ENCODE peak calls at places on chromosomes 12 and 14, in nine cellular contexts. O, L, J, R, P, D, B, M and K are unnamed samples.

GRCh38 chr12:92065018-92065499 is 80.6 kb downstream of the BTG1 start:
- DNase-seq in O (no peak), L (no peak), J (no peak), R (no peak), P (no peak), D (peak; percentile 54), B (peak; percentile 33), M (no peak), K (peak; percentile 47)

GRCh38 chr12:53454710-53455109 is 2.8 kb downstream of the PCBP2 start:
- DNase-seq in O (no peak), L (no peak), J (no peak), R (no peak), P (no peak), D (no peak), B (no peak), M (no peak), K (no peak)

GRCh38 chr12:106780010-106780625 is 5.6 kb downstream of the RIC8B start:
- DNase-seq in O (no peak), L (peak; percentile 5), J (no peak), R (no peak), P (no peak), D (no peak), B (no peak), M (no peak), K (no peak)

GRCh38 chr12:108839011-108839889 is 18.1 kb downstream of the SSH1 start:
- DNase-seq in O (peak; percentile 73), L (no peak), J (no peak), R (peak; percentile 66), P (no peak), D (no peak), B (no peak), M (peak; percentile 60), K (no peak)

GRCh38 chr12:124786065-124786964 is 77.3 kb downstream of the SCARB1 start:
- DNase-seq in O (peak; percentile 95), L (no peak), J (no peak), R (peak; percentile 75), P (peak; percentile 76), D (peak; percentile 49), B (peak; percentile 93), M (peak; percentile 88), K (no peak)

GRCh38 chr14:88301381-88301780 is 21.7 kb downstream of the KCNK10 start:
- DNase-seq in O (no peak), L (no peak), J (no peak), R (no peak), P (no peak), D (no peak), B (no peak), M (no peak), K (no peak)

GRCh38 chr12:124500232-124501079 is 67.0 kb downstream of the NCOR2 start:
- DNase-seq in O (peak; percentile 69), L (peak; percentile 76), J (no peak), R (no peak), P (no peak), D (no peak), B (no peak), M (no peak), K (no peak)

GRCh38 chr14:99175331-99176155 is 96.5 kb downstream of the BCL11B start:
- DNase-seq in O (no peak), L (no peak), J (no peak), R (no peak), P (no peak), D (no peak), B (no peak), M (no peak), K (no peak)

GRCh38 chr12:57452181-57452936 is 2.7 kb upstream of the INHBE start:
- DNase-seq in O (peak; percentile 86), L (no peak), J (no peak), R (no peak), P (peak; percentile 84), D (no peak), B (no peak), M (no peak), K (no peak)

GRCh38 chr14:55303646-55304277 is 32.5 kb downstream of the FBXO34 start:
- DNase-seq in O (peak; percentile 23), L (no peak), J (no peak), R (no peak), P (no peak), D (no peak), B (no peak), M (no peak), K (no peak)

GRCh38 chr14:55302367-55302766 is 31.1 kb downstream of the FBXO34 start:
- DNase-seq in O (no peak), L (no peak), J (no peak), R (no peak), P (no peak), D (no peak), B (no peak), M (no peak), K (no peak)

GRCh38 chr14:55301722-55302121 is 30.5 kb downstream of the FBXO34 start:
- DNase-seq in O (peak; percentile 38), L (peak; percentile 19), J (no peak), R (no peak), P (no peak), D (no peak), B (no peak), M (no peak), K (no peak)

GRCh38 chr14:55306938-55307589 is 35.8 kb downstream of the FBXO34 start:
- DNase-seq in O (no peak), L (no peak), J (no peak), R (no peak), P (no peak), D (no peak), B (no peak), M (no peak), K (no peak)

DNA sequence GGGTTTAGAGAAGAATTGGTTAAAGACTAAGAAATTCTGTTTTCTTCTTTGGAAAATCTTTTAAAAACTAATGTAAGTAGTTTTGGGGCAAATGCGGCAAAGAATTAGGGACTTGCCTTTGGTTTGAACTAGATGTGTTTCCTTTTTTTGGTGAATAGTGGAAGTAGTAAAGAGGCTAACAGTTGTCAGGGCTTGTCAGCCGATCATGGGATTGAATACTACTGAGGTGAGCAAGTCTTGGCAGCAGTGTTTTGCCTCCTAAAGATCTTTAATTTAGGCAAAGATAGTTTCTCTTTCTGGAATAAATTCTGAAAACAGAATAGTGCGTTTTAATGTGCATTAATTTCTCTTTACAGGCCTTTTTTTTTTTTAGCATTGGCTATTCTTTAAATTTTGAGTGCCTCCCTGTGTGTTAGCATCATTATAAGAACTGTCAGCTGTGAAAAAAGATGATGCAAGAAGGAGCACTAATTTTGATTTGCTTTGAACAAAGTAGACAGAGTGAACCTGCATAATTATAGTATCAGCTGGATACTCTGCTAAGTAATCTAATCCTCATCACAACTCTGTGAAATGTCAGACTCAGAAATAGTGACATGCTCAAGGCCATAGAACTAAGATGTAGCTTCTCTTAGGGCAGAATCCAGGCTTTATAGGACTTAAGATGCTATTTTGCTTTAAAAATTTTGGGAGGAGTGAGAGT is 31.7 kb downstream of the FBXO34 start:
- DNase-seq in O (no peak), L (no peak), J (no peak), R (no peak), P (no peak), D (no peak), B (no peak), M (no peak), K (no peak)
- TF ChIP-seq CTCF in O (no peak), L (no peak), J (no peak), R (no peak), P (no peak), D (no peak), B (no peak), M (no peak), K (no peak)

GRCh38 chr12:62533755-62534107 is 67.1 kb downstream of the MON2 start:
- DNase-seq in O (no peak), L (no peak), J (no peak), R (no peak), P (no peak), D (no peak), B (no peak), M (no peak), K (peak; percentile 29)
- H3K27ac ChIP-seq in O (no peak overlapping the region), L (no peak overlapping the region), J (no peak overlapping the region), R (no peak overlapping the region), P (no peak overlapping the region), D (no peak overlapping the region), B (no peak overlapping the region), M (peak overlapping the region; percentile 27), K (no peak overlapping the region)

DNA sequence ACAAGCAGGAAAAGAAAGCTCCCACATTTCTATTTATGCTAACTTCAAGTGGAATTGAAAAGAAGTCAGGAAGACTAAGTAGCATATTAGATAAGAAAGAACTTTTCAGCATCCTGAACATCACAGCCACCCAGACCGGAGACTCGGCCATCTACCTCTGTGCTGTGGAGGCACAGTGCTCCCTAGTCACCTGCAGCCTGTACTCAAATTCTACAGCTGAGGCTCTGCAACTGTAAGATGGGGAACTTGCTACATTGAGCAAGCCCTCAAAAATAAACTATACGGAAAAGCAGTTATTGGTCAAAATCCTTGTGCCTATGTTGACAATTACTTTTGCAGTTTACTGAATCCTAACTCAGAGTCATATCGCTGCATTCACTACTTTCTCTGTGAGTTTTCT is 361.9 kb downstream of the DAD1 start:
- DNase-seq in O (no peak), L (no peak), J (no peak), R (no peak), P (no peak), D (no peak), B (no peak), M (no peak), K (no peak)
- H3K4me3 ChIP-seq in O (no peak overlapping the region), L (no peak overlapping the region), J (no peak overlapping the region), R (no peak overlapping the region), P (no peak overlapping the region), D (no peak overlapping the region), B (no peak overlapping the region), M (no peak overlapping the region), K (no peak overlapping the region)

GRCh38 chr12:113310489-113310888 is 24.4 kb downstream of the SLC8B1 start:
- DNase-seq in O (no peak), L (no peak), J (no peak), R (no peak), P (no peak), D (no peak), B (no peak), M (no peak), K (no peak)
- TF ChIP-seq CTCF in O (peak; percentile 10), L (peak; percentile 11), J (no peak), R (no peak), P (peak; percentile 10), D (no peak), B (no peak), M (no peak), K (no peak)

GRCh38 chr12:44930972-44931600 is 55.0 kb upstream of the NELL2 start:
- DNase-seq in O (peak; percentile 79), L (peak; percentile 13), J (no peak), R (no peak), P (peak; percentile 13), D (no peak), B (no peak), M (no peak), K (no peak)
- H3K27ac ChIP-seq in O (no peak overlapping the region), L (no peak overlapping the region), J (no peak overlapping the region), R (no peak overlapping the region), P (no peak overlapping the region), D (no peak overlapping the region), B (no peak overlapping the region), M (no peak overlapping the region), K (no peak overlapping the region)